ENCODE peak calls at places on chromosomes 4 and X, in nine cellular contexts. One of them, this sample, is unnamed.
A peak's percentile ranks its signal among the peaks of the same experiment; 100 is the strongest.

GRCh38 chrX:23980063-23980462 is 46.9 kb downstream of the KLHL15 start:
- DNase-seq in lower leg skin: no peak
- DNase-seq in esophagus squamous epithelium: no peak
- DNase-seq in dorsolateral prefrontal cortex: no peak
- DNase-seq in heart left ventricle: no peak
- DNase-seq in IMR-90: peak; percentile 14
- DNase-seq in A549: no peak
- DNase-seq in GM12864: no peak
- DNase-seq in testis: no peak
- DNase-seq in this sample: no peak

GRCh38 chr4:7389101-7389701 is 45.5 kb downstream of the PSAPL1 start:
- DNase-seq in lower leg skin: peak; percentile 76
- DNase-seq in testis: no peak
- DNase-seq in heart left ventricle: no peak
- DNase-seq in IMR-90: no peak
- DNase-seq in GM12864: no peak
- DNase-seq in A549: no peak
- DNase-seq in dorsolateral prefrontal cortex: no peak
- DNase-seq in esophagus squamous epithelium: no peak
- DNase-seq in this sample: no peak

GRCh38 chr4:98203406-98204235 is 57.6 kb upstream of the RAP1GDS1 start:
- DNase-seq in dorsolateral prefrontal cortex: no peak
- DNase-seq in A549: no peak
- DNase-seq in heart left ventricle: no peak
- DNase-seq in esophagus squamous epithelium: no peak
- DNase-seq in GM12864: peak; percentile 22
- DNase-seq in testis: no peak
- DNase-seq in IMR-90: no peak
- DNase-seq in lower leg skin: no peak
- DNase-seq in this sample: peak; percentile 69

GRCh38 chr4:127355738-127356137 is 277.0 kb upstream of the INTU start:
- DNase-seq in A549: no peak
- DNase-seq in GM12864: no peak
- DNase-seq in dorsolateral prefrontal cortex: no peak
- DNase-seq in lower leg skin: no peak
- DNase-seq in IMR-90: no peak
- DNase-seq in esophagus squamous epithelium: no peak
- DNase-seq in testis: no peak
- DNase-seq in heart left ventricle: no peak
- DNase-seq in this sample: no peak

GRCh38 chrX:19360903-19361302 is 17.2 kb downstream of the PDHA1 start:
- DNase-seq in heart left ventricle: no peak
- DNase-seq in testis: no peak
- DNase-seq in IMR-90: no peak
- DNase-seq in A549: no peak
- DNase-seq in esophagus squamous epithelium: no peak
- DNase-seq in dorsolateral prefrontal cortex: no peak
- DNase-seq in GM12864: no peak
- DNase-seq in lower leg skin: peak; percentile 8
- DNase-seq in this sample: no peak

GRCh38 chrX:134453631-134454030 is 6.3 kb upstream of the HPRT1 start:
- DNase-seq in dorsolateral prefrontal cortex: no peak
- DNase-seq in lower leg skin: no peak
- DNase-seq in IMR-90: no peak
- DNase-seq in testis: peak; percentile 74
- DNase-seq in GM12864: no peak
- DNase-seq in A549: no peak
- DNase-seq in esophagus squamous epithelium: no peak
- DNase-seq in heart left ventricle: no peak
- DNase-seq in this sample: no peak

GRCh38 chr4:176653406-176654220 is 139.1 kb downstream of the VEGFC start:
- DNase-seq in IMR-90: peak; percentile 31
- DNase-seq in dorsolateral prefrontal cortex: no peak
- DNase-seq in esophagus squamous epithelium: no peak
- DNase-seq in A549: no peak
- DNase-seq in lower leg skin: no peak
- DNase-seq in heart left ventricle: no peak
- DNase-seq in testis: no peak
- DNase-seq in GM12864: no peak
- DNase-seq in this sample: no peak

GRCh38 chr4:164779811-164780216 is 25.9 kb downstream of the SMIM31 start:
- DNase-seq in lower leg skin: no peak
- DNase-seq in testis: peak; percentile 45
- DNase-seq in heart left ventricle: no peak
- DNase-seq in dorsolateral prefrontal cortex: no peak
- DNase-seq in esophagus squamous epithelium: no peak
- DNase-seq in GM12864: peak; percentile 4
- DNase-seq in A549: peak; percentile 13
- DNase-seq in IMR-90: peak; percentile 31
- DNase-seq in this sample: peak; percentile 58

GRCh38 chrX:150768580-150769190 is 75.5 kb downstream of the MTMR1 start:
- DNase-seq in heart left ventricle: no peak
- DNase-seq in lower leg skin: peak; percentile 84
- DNase-seq in A549: no peak
- DNase-seq in GM12864: no peak
- DNase-seq in IMR-90: no peak
- DNase-seq in esophagus squamous epithelium: no peak
- DNase-seq in dorsolateral prefrontal cortex: no peak
- DNase-seq in testis: no peak
- DNase-seq in this sample: no peak

GRCh38 chr4:151798678-151799416 is 38.0 kb upstream of the GATB start:
- DNase-seq in dorsolateral prefrontal cortex: no peak
- DNase-seq in testis: no peak
- DNase-seq in IMR-90: no peak
- DNase-seq in A549: no peak
- DNase-seq in GM12864: peak; percentile 4
- DNase-seq in lower leg skin: no peak
- DNase-seq in esophagus squamous epithelium: no peak
- DNase-seq in heart left ventricle: no peak
- DNase-seq in this sample: peak; percentile 25

DNA sequence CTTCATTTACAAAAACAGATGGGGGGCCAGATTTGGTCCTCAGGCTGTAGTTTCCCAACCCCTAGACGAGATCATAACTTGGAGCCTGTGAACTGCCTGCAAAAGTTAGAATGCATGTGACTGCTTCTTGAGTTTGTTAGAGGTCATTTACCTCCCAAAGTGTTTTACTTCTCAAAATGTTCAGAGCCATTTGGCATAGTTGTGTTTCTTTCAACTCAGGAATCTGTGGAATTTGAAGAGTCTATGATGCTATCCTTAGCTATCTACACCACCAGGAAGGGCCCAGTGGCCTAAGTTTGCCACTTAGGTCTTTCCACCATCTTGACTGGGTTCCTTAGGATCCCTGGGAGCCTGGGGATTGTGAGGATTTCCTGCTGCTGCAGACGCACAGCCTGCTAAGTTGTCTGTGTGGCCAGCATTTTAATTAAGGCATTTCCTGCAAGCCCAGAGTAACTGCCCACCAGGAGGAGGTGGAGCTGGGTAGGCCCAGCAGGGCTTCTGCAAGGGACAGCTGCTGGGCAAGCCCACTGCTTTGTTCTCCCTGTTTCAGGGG is 53.1 kb downstream of the CCNI start:
- DNase-seq in dorsolateral prefrontal cortex: no peak
- DNase-seq in lower leg skin: no peak
- DNase-seq in testis: no peak
- DNase-seq in heart left ventricle: no peak
- DNase-seq in esophagus squamous epithelium: no peak
- DNase-seq in IMR-90: peak; percentile 81
- DNase-seq in A549: no peak
- DNase-seq in GM12864: no peak
- DNase-seq in this sample: no peak
- TF ChIP-seq CTCF in dorsolateral prefrontal cortex: no peak
- TF ChIP-seq CTCF in lower leg skin: no peak
- TF ChIP-seq CTCF in testis: no peak
- TF ChIP-seq CTCF in heart left ventricle: no peak
- TF ChIP-seq CTCF in esophagus squamous epithelium: no peak
- TF ChIP-seq CTCF in IMR-90: no peak
- TF ChIP-seq CTCF in A549: no peak
- TF ChIP-seq CTCF in GM12864: no peak
- TF ChIP-seq CTCF in this sample: no peak

GRCh38 chr4:139655116-139655515 is 10.5 kb upstream of the MGST2 start:
- DNase-seq in lower leg skin: no peak
- DNase-seq in A549: no peak
- DNase-seq in testis: peak; percentile 37
- DNase-seq in IMR-90: peak; percentile 48
- DNase-seq in GM12864: no peak
- DNase-seq in esophagus squamous epithelium: no peak
- DNase-seq in dorsolateral prefrontal cortex: peak; percentile 11
- DNase-seq in heart left ventricle: no peak
- DNase-seq in this sample: no peak
- TF ChIP-seq CTCF in lower leg skin: no peak
- TF ChIP-seq CTCF in A549: peak; percentile 54
- TF ChIP-seq CTCF in testis: no peak
- TF ChIP-seq CTCF in IMR-90: peak; percentile 53
- TF ChIP-seq CTCF in GM12864: peak; percentile 49
- TF ChIP-seq CTCF in esophagus squamous epithelium: peak; percentile 28
- TF ChIP-seq CTCF in dorsolateral prefrontal cortex: peak; percentile 50
- TF ChIP-seq CTCF in heart left ventricle: peak; percentile 49
- TF ChIP-seq CTCF in this sample: peak; percentile 46

GRCh38 chr4:181258569-181258968 is 984.6 kb upstream of the TENM3 start:
- DNase-seq in GM12864: no peak
- DNase-seq in A549: no peak
- DNase-seq in testis: no peak
- DNase-seq in lower leg skin: no peak
- DNase-seq in heart left ventricle: no peak
- DNase-seq in dorsolateral prefrontal cortex: no peak
- DNase-seq in IMR-90: no peak
- DNase-seq in esophagus squamous epithelium: no peak
- DNase-seq in this sample: no peak

GRCh38 chr4:181264908-181265307 is 978.3 kb upstream of the TENM3 start:
- DNase-seq in testis: no peak
- DNase-seq in heart left ventricle: no peak
- DNase-seq in dorsolateral prefrontal cortex: no peak
- DNase-seq in lower leg skin: no peak
- DNase-seq in GM12864: no peak
- DNase-seq in A549: no peak
- DNase-seq in esophagus squamous epithelium: no peak
- DNase-seq in IMR-90: no peak
- DNase-seq in this sample: no peak

GRCh38 chr4:181259081-181259480 is 984.1 kb upstream of the TENM3 start:
- DNase-seq in esophagus squamous epithelium: no peak
- DNase-seq in heart left ventricle: no peak
- DNase-seq in dorsolateral prefrontal cortex: no peak
- DNase-seq in testis: no peak
- DNase-seq in GM12864: no peak
- DNase-seq in IMR-90: no peak
- DNase-seq in A549: no peak
- DNase-seq in lower leg skin: no peak
- DNase-seq in this sample: no peak

GRCh38 chr4:181261279-181261678 is 981.9 kb upstream of the TENM3 start:
- DNase-seq in A549: no peak
- DNase-seq in IMR-90: peak; percentile 32
- DNase-seq in GM12864: no peak
- DNase-seq in testis: no peak
- DNase-seq in dorsolateral prefrontal cortex: no peak
- DNase-seq in lower leg skin: no peak
- DNase-seq in heart left ventricle: no peak
- DNase-seq in esophagus squamous epithelium: no peak
- DNase-seq in this sample: no peak
- TF ChIP-seq CTCF in A549: no peak
- TF ChIP-seq CTCF in IMR-90: peak; percentile 35
- TF ChIP-seq CTCF in GM12864: no peak
- TF ChIP-seq CTCF in testis: no peak
- TF ChIP-seq CTCF in dorsolateral prefrontal cortex: no peak
- TF ChIP-seq CTCF in lower leg skin: no peak
- TF ChIP-seq CTCF in heart left ventricle: peak; percentile 53
- TF ChIP-seq CTCF in esophagus squamous epithelium: no peak
- TF ChIP-seq CTCF in this sample: no peak

GRCh38 chr4:184733654-184734524 is at the start of gene CENPU:
- DNase-seq in esophagus squamous epithelium: peak; percentile 57
- DNase-seq in lower leg skin: peak; percentile 99
- DNase-seq in testis: peak; percentile 97
- DNase-seq in A549: peak; percentile 91
- DNase-seq in IMR-90: peak; percentile 98
- DNase-seq in GM12864: peak; percentile 97
- DNase-seq in heart left ventricle: peak; percentile 96
- DNase-seq in dorsolateral prefrontal cortex: peak; percentile 97
- DNase-seq in this sample: peak; percentile 99
- TF ChIP-seq CTCF in esophagus squamous epithelium: no peak
- TF ChIP-seq CTCF in lower leg skin: no peak
- TF ChIP-seq CTCF in testis: peak; percentile 60
- TF ChIP-seq CTCF in A549: no peak
- TF ChIP-seq CTCF in IMR-90: no peak
- TF ChIP-seq CTCF in GM12864: no peak
- TF ChIP-seq CTCF in heart left ventricle: no peak
- TF ChIP-seq CTCF in dorsolateral prefrontal cortex: peak; percentile 32
- TF ChIP-seq CTCF in this sample: no peak

GRCh38 chr4:87391783-87392054 is 731 bp upstream of the HSD17B11 start:
- DNase-seq in GM12864: no peak
- DNase-seq in IMR-90: no peak
- DNase-seq in lower leg skin: no peak
- DNase-seq in heart left ventricle: no peak
- DNase-seq in A549: no peak
- DNase-seq in testis: no peak
- DNase-seq in esophagus squamous epithelium: no peak
- DNase-seq in dorsolateral prefrontal cortex: no peak
- DNase-seq in this sample: no peak

GRCh38 chr4:87387237-87387636 is 3.8 kb downstream of the HSD17B11 start:
- DNase-seq in GM12864: no peak
- DNase-seq in heart left ventricle: no peak
- DNase-seq in A549: no peak
- DNase-seq in IMR-90: no peak
- DNase-seq in esophagus squamous epithelium: no peak
- DNase-seq in lower leg skin: no peak
- DNase-seq in testis: no peak
- DNase-seq in dorsolateral prefrontal cortex: no peak
- DNase-seq in this sample: no peak

GRCh38 chr4:87392183-87392582 is 1.2 kb upstream of the HSD17B11 start:
- DNase-seq in esophagus squamous epithelium: no peak
- DNase-seq in A549: no peak
- DNase-seq in IMR-90: no peak
- DNase-seq in GM12864: no peak
- DNase-seq in testis: no peak
- DNase-seq in lower leg skin: no peak
- DNase-seq in heart left ventricle: no peak
- DNase-seq in dorsolateral prefrontal cortex: no peak
- DNase-seq in this sample: no peak

DNA sequence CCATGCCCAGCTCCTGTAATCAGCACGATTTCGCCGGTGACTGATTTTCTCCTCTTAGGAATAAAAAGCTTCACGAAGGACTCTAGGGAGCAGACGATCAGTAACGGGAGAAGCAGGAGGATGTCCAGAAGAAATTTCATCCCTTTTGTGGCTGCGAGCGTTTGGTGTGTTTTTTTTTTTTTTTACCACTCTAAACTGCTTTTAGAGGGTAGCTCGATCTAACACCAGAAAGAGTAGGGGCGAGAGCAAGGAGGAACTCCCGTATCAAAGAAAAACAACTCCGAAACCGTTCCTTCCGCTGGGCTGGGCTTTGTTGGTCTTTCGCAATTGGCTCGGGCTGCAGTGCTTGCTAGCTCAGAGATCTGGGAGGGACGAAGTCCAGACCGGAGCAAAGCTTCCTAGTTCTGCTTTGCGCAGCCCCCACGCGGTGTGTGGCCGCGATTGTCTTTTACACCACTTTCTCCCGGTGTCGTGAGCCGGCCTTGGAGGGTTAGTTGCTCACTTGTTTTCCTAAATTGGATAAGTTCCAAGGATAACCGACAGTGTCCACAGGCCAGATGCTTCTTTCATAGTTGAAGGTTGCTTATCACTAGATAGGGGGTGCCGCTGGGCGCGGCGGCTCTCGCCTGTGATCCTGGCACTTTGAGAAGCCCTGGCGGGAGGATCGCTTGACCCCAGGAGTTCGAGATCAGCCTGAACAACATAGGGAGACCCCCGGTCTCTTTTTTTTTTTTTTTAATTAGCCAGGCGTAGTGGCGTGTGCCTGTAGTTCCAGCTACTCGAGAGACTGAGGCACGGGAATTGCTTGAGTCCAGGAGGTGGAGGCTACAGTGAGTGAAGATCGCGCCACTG is at the start of gene HSD17B11:
- DNase-seq in dorsolateral prefrontal cortex: peak; percentile 87
- DNase-seq in GM12864: peak; percentile 82
- DNase-seq in esophagus squamous epithelium: peak; percentile 50
- DNase-seq in testis: peak; percentile 95
- DNase-seq in IMR-90: peak; percentile 93
- DNase-seq in A549: peak; percentile 92
- DNase-seq in heart left ventricle: peak; percentile 89
- DNase-seq in lower leg skin: peak; percentile 97
- DNase-seq in this sample: peak; percentile 93
- TF ChIP-seq CTCF in dorsolateral prefrontal cortex: peak; percentile 43
- TF ChIP-seq CTCF in GM12864: peak; percentile 5
- TF ChIP-seq CTCF in esophagus squamous epithelium: no peak
- TF ChIP-seq CTCF in testis: peak; percentile 42
- TF ChIP-seq CTCF in IMR-90: peak; percentile 7
- TF ChIP-seq CTCF in A549: no peak
- TF ChIP-seq CTCF in heart left ventricle: peak; percentile 41
- TF ChIP-seq CTCF in lower leg skin: no peak
- TF ChIP-seq CTCF in this sample: no peak